ENCODE peak calls at places on chromosomes 1 and 21, in five cellular contexts. W, R, Y, I and L are unnamed samples.

GRCh38 chr1:198726455-198726854 is 87.6 kb downstream of the PTPRC start:
- DNase-seq in W (no peak), R (no peak), Y (peak), I (no peak), L (no peak)

GRCh38 chr1:59819566-59820438 is 5.1 kb downstream of the HOOK1 start:
- DNase-seq in W (no peak), R (no peak), Y (no peak), I (no peak), L (no peak)

GRCh38 chr1:30982937-30983336 is 74.4 kb upstream of the SDC3 start:
- DNase-seq in W (no peak), R (peak), Y (no peak), I (no peak), L (no peak)

GRCh38 chr1:229479660-229480399 is 28.3 kb downstream of the NUP133 start:
- DNase-seq in W (no peak), R (peak), Y (no peak), I (no peak), L (no peak)

GRCh38 chr21:46095814-46096595 is 1.9 kb upstream of the COL6A2 start:
- DNase-seq in W (no peak), R (no peak), Y (no peak), I (no peak), L (no peak)

GRCh38 chr1:207752456-207753132 is 740 bp downstream of the CD46 start:
- DNase-seq in W (peak), R (peak), Y (peak), I (peak), L (no peak)

GRCh38 chr1:9625761-9626160 is 25.8 kb upstream of the PIK3CD start:
- DNase-seq in W (no peak), R (no peak), Y (peak), I (no peak), L (no peak)

GRCh38 chr1:24991242-24992037 is 61.4 kb upstream of the RUNX3 start:
- DNase-seq in W (no peak), R (peak), Y (no peak), I (no peak), L (no peak)

GRCh38 chr1:159008744-159009188 is 941 bp upstream of the IFI16 start:
- DNase-seq in W (no peak), R (peak), Y (no peak), I (no peak), L (no peak)

GRCh38 chr1:230415405-230416119 is 10.6 kb downstream of the PGBD5 start:
- DNase-seq in W (no peak), R (no peak), Y (no peak), I (no peak), L (no peak)

GRCh38 chr1:76425843-76426145 is 351.2 kb downstream of the ST6GALNAC3 start:
- DNase-seq in W (no peak), R (no peak), Y (peak), I (no peak), L (no peak)

GRCh38 chr1:44650159-44650831 is 24.0 kb downstream of the TMEM53 start:
- DNase-seq in W (peak), R (no peak), Y (no peak), I (peak), L (no peak)

GRCh38 chr1:176789571-176790090 is 326.7 kb downstream of the PAPPA2 start:
- DNase-seq in W (no peak), R (no peak), Y (no peak), I (no peak), L (no peak)

GRCh38 chr1:1307261-1307907 is 346 bp downstream of the ACAP3 start:
- DNase-seq in W (peak), R (no peak), Y (peak), I (no peak), L (no peak)

GRCh38 chr1:63294797-63295594 is 27.4 kb upstream of the FOXD3 start:
- DNase-seq in W (peak), R (no peak), Y (no peak), I (peak), L (no peak)

GRCh38 chr1:4367230-4367629 is 287.2 kb upstream of the AJAP1 start:
- DNase-seq in W (no peak), R (no peak), Y (no peak), I (no peak), L (no peak)

GRCh38 chr1:81446006-81446669 is 354.6 kb upstream of the ADGRL2 start:
- DNase-seq in W (no peak), R (no peak), Y (no peak), I (no peak), L (no peak)

DNA sequence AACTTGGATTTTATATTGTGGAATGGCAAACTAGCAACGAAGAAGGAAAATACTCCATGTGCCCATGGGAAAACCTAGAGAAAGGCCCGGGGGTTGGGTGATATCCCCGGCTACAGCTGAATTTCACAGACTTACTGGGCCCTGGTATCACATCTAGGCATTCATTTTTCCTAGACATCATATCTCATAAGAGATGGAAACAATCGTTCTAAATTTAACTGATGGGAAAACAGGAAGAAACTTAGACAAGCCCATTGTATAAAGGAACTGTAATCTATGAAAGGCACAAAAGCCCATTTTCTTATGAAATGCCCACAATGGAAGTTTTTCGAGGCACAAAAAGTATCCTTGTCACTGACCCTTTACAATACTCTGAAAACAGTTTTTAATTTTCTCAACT is 407.9 kb upstream of the LYPLAL1 start:
- DNase-seq in W (no peak), R (no peak), Y (no peak), I (no peak), L (no peak)
- TF ChIP-seq EZH2phosphoT487 in W (no peak), R (no peak), Y (no peak), I (no peak), L (no peak)

GRCh38 chr1:153805042-153805745 is 30.0 kb downstream of the SLC27A3 start:
- DNase-seq in W (no peak), R (peak), Y (peak), I (no peak), L (peak)
- TF ChIP-seq EZH2phosphoT487 in W (no peak), R (no peak), Y (no peak), I (no peak), L (no peak)

GRCh38 chr1:224181453-224181810 is 1.6 kb upstream of the DEGS1 start:
- DNase-seq in W (no peak), R (no peak), Y (no peak), I (no peak), L (no peak)

GRCh38 chr1:224183591-224184312 is 712 bp downstream of the DEGS1 start:
- DNase-seq in W (peak), R (peak), Y (peak), I (peak), L (no peak)

GRCh38 chr1:224182866-224183590 is at the start of gene DEGS1:
- DNase-seq in W (peak), R (peak), Y (peak), I (peak), L (peak)

GRCh38 chr1:224180783-224181452 is 2.1 kb upstream of the DEGS1 start:
- DNase-seq in W (no peak), R (peak), Y (no peak), I (no peak), L (no peak)

GRCh38 chr1:224182057-224182865 is 779 bp upstream of the DEGS1 start:
- DNase-seq in W (no peak), R (peak), Y (peak), I (no peak), L (no peak)
- TF ChIP-seq EZH2phosphoT487 in W (no peak), R (no peak), Y (no peak), I (no peak), L (no peak)

GRCh38 chr1:43545321-43545685 is 14.6 kb downstream of the PTPRF start:
- DNase-seq in W (no peak), R (no peak), Y (no peak), I (no peak), L (no peak)

GRCh38 chr1:43543567-43543966 is 12.9 kb downstream of the PTPRF start:
- DNase-seq in W (no peak), R (no peak), Y (no peak), I (no peak), L (no peak)

GRCh38 chr1:43547538-43548072 is 16.9 kb downstream of the PTPRF start:
- DNase-seq in W (peak), R (no peak), Y (no peak), I (no peak), L (no peak)

GRCh38 chr1:43546388-43547100 is 15.9 kb downstream of the PTPRF start:
- DNase-seq in W (no peak), R (no peak), Y (no peak), I (no peak), L (no peak)

DNA sequence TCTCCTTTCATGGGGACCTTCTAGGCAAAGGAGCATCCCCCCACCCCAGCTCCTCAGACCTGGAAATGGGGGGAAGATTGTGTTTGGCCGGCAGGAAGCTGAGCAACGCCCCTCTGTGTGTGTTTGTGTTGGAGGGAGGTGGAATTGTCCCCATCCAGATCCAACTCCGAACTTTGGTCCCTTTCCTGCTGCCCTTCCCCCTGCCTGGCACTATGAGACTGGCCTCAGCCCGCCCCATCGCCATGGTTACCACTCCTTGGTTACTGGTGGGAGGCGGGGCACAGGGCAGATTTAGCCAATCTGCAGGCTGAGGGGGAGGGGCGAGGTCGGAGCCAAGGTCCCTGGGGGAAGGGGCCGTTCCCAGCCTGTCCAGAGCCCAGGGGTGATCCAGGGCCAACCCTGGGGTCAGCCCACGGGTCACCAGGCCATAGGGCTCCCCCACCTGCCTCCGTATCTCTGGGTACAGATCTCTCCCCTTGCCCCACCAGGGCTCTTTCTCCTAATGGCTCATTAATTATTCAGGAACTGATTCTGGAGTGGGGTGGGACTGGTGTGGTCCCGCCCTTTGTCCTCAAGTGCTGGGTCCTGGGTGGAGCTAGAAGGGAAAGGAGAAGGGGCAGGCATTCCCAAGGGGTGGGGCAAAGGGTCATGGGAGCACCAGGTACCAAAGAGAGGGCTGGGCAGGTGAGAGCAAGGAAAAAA is 15.2 kb downstream of the PTPRF start:
- DNase-seq in W (peak), R (no peak), Y (peak), I (peak), L (no peak)
- TF ChIP-seq EZH2phosphoT487 in W (no peak), R (no peak), Y (no peak), I (no peak), L (no peak)

GRCh38 chr1:178577882-178578281 is 65.0 kb downstream of the TEX35 start:
- DNase-seq in W (no peak), R (no peak), Y (no peak), I (no peak), L (no peak)

GRCh38 chr1:178573330-178573729 is 60.4 kb downstream of the TEX35 start:
- DNase-seq in W (no peak), R (no peak), Y (no peak), I (no peak), L (no peak)

GRCh38 chr1:178576841-178577240 is 63.9 kb downstream of the TEX35 start:
- DNase-seq in W (no peak), R (peak), Y (no peak), I (no peak), L (no peak)

GRCh38 chr1:178574345-178574744 is 61.4 kb downstream of the TEX35 start:
- DNase-seq in W (no peak), R (no peak), Y (no peak), I (no peak), L (no peak)

DNA sequence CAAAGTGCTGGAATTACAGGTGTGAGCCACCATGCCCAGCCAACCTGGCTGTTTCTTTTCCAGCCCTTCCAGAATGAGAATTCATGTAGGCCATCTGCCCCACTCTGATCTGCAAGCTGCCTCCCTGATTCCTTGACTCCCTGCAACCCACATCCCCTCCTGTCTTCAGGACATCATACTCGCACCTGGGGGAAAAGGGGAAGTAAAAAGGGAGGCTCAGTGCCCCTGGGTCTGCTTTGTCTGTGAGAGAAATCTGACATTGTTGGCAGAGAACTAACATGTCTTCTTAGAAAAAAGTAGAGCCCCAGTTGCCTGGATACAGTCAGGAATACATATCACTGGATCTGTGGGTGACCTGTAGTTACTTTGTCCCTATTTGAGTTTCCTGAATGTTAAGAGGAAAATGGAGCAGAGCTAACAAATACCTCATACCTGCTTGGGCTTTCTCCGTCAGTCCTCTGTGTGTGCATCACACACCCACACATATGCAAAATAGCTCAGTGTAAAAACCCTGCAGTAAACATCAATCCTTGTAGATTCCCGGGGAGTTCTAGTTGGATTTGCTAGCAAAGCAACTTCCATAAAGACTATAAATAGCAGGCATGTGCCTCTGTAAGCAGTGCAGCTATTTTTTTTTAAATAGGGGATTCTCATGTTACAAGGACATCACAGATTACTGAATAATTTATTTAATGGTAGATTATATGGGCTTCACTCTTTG is 62.9 kb downstream of the TEX35 start:
- DNase-seq in W (no peak), R (peak), Y (no peak), I (peak), L (no peak)
- TF ChIP-seq EZH2phosphoT487 in W (no peak), R (no peak), Y (no peak), I (no peak), L (no peak)

GRCh38 chr1:78091215-78091813 is 45.5 kb downstream of the GIPC2 start:
- DNase-seq in W (peak), R (no peak), Y (no peak), I (peak), L (no peak)
- TF ChIP-seq EZH2phosphoT487 in W (no peak), R (no peak), Y (no peak), I (no peak), L (no peak)

GRCh38 chr1:206066479-206067171 is 13.7 kb downstream of the RHEX start:
- DNase-seq in W (no peak), R (peak), Y (no peak), I (no peak), L (no peak)
- TF ChIP-seq EZH2phosphoT487 in W (no peak), R (no peak), Y (no peak), I (no peak), L (no peak)